ENCODE peak calls at places on chromosomes 4 and X, in six cellular contexts. One of them, this sample, is unnamed.

GRCh38 chrX:114611018-114611619 is 27.2 kb downstream of the HTR2C start:
- DNase-seq in SJSA1: no peak
- DNase-seq in cardiac muscle cell: peak
- DNase-seq in NCI-H510A: peak
- DNase-seq in neural progenitor cell: peak
- DNase-seq in COR-L47: peak
- DNase-seq in this sample: peak

GRCh38 chr4:124330045-124330444 is 382.5 kb downstream of the ANKRD50 start:
- DNase-seq in SJSA1: no peak
- DNase-seq in cardiac muscle cell: no peak
- DNase-seq in NCI-H510A: no peak
- DNase-seq in neural progenitor cell: no peak
- DNase-seq in COR-L47: no peak
- DNase-seq in this sample: no peak

GRCh38 chr4:144757969-144758368 is 112.0 kb downstream of the HHIP start:
- DNase-seq in SJSA1: no peak
- DNase-seq in cardiac muscle cell: no peak
- DNase-seq in NCI-H510A: no peak
- DNase-seq in neural progenitor cell: no peak
- DNase-seq in COR-L47: no peak
- DNase-seq in this sample: peak

GRCh38 chr4:53313510-53313909 is 52.4 kb downstream of the SCFD2 start:
- DNase-seq in SJSA1: no peak
- DNase-seq in cardiac muscle cell: peak
- DNase-seq in NCI-H510A: no peak
- DNase-seq in neural progenitor cell: peak
- DNase-seq in COR-L47: no peak
- DNase-seq in this sample: peak

GRCh38 chrX:106404512-106404911 is 207.3 kb upstream of the RADX start:
- DNase-seq in SJSA1: no peak
- DNase-seq in cardiac muscle cell: no peak
- DNase-seq in NCI-H510A: no peak
- DNase-seq in neural progenitor cell: no peak
- DNase-seq in COR-L47: no peak
- DNase-seq in this sample: peak

GRCh38 chr4:8537041-8537461 is 43.1 kb upstream of the GPR78 start:
- DNase-seq in SJSA1: peak
- DNase-seq in cardiac muscle cell: peak
- DNase-seq in NCI-H510A: no peak
- DNase-seq in neural progenitor cell: no peak
- DNase-seq in COR-L47: peak
- DNase-seq in this sample: peak

GRCh38 chr4:109801895-109802319 is at the start of gene CFI:
- DNase-seq in SJSA1: no peak
- DNase-seq in cardiac muscle cell: peak
- DNase-seq in NCI-H510A: no peak
- DNase-seq in neural progenitor cell: no peak
- DNase-seq in COR-L47: peak
- DNase-seq in this sample: peak

GRCh38 chr4:81913427-81913878 is 441.7 kb upstream of the RASGEF1B start:
- DNase-seq in SJSA1: peak
- DNase-seq in cardiac muscle cell: peak
- DNase-seq in NCI-H510A: no peak
- DNase-seq in neural progenitor cell: peak
- DNase-seq in COR-L47: peak
- DNase-seq in this sample: peak

GRCh38 chr4:73383452-73383851 is 20.6 kb upstream of the ALB start:
- DNase-seq in SJSA1: no peak
- DNase-seq in cardiac muscle cell: no peak
- DNase-seq in NCI-H510A: no peak
- DNase-seq in neural progenitor cell: no peak
- DNase-seq in COR-L47: no peak
- DNase-seq in this sample: no peak

GRCh38 chr4:26116057-26116456 is 202.0 kb downstream of the SMIM20 start:
- DNase-seq in SJSA1: no peak
- DNase-seq in cardiac muscle cell: no peak
- DNase-seq in NCI-H510A: no peak
- DNase-seq in neural progenitor cell: no peak
- DNase-seq in COR-L47: no peak
- DNase-seq in this sample: no peak

GRCh38 chr4:76960014-76960413 is 10.5 kb downstream of the SEPTIN11 start:
- DNase-seq in SJSA1: no peak
- DNase-seq in cardiac muscle cell: no peak
- DNase-seq in NCI-H510A: no peak
- DNase-seq in neural progenitor cell: no peak
- DNase-seq in COR-L47: no peak
- DNase-seq in this sample: no peak

GRCh38 chrX:154596290-154596929 is 11.5 kb downstream of the CTAG1A start:
- DNase-seq in SJSA1: no peak
- DNase-seq in cardiac muscle cell: peak
- DNase-seq in NCI-H510A: no peak
- DNase-seq in neural progenitor cell: peak
- DNase-seq in COR-L47: no peak
- DNase-seq in this sample: peak

GRCh38 chr4:152359208-152360044 is 176.5 kb downstream of the FBXW7 start:
- DNase-seq in SJSA1: no peak
- DNase-seq in cardiac muscle cell: no peak
- DNase-seq in NCI-H510A: no peak
- DNase-seq in neural progenitor cell: no peak
- DNase-seq in COR-L47: no peak
- DNase-seq in this sample: no peak

GRCh38 chr4:107931775-107932321 is 499 bp downstream of the CYP2U1 start:
- DNase-seq in SJSA1: no peak
- DNase-seq in cardiac muscle cell: no peak
- DNase-seq in NCI-H510A: no peak
- DNase-seq in neural progenitor cell: no peak
- DNase-seq in COR-L47: no peak
- DNase-seq in this sample: no peak

GRCh38 chr4:23856630-23857029 is 33.2 kb downstream of the PPARGC1A start:
- DNase-seq in SJSA1: no peak
- DNase-seq in cardiac muscle cell: peak
- DNase-seq in NCI-H510A: no peak
- DNase-seq in neural progenitor cell: no peak
- DNase-seq in COR-L47: no peak
- DNase-seq in this sample: no peak

GRCh38 chrX:115047181-115047580 is 29.8 kb upstream of the IL13RA2 start:
- DNase-seq in SJSA1: no peak
- DNase-seq in cardiac muscle cell: no peak
- DNase-seq in NCI-H510A: no peak
- DNase-seq in neural progenitor cell: no peak
- DNase-seq in COR-L47: no peak
- DNase-seq in this sample: no peak

GRCh38 chrX:12210196-12210815 is 72.0 kb downstream of the FRMPD4 start:
- DNase-seq in SJSA1: peak
- DNase-seq in cardiac muscle cell: peak
- DNase-seq in NCI-H510A: no peak
- DNase-seq in neural progenitor cell: no peak
- DNase-seq in COR-L47: no peak
- DNase-seq in this sample: peak

GRCh38 chr4:73409978-73410588 is 6.0 kb downstream of the ALB start:
- DNase-seq in SJSA1: no peak
- DNase-seq in cardiac muscle cell: no peak
- DNase-seq in NCI-H510A: no peak
- DNase-seq in neural progenitor cell: no peak
- DNase-seq in COR-L47: no peak
- DNase-seq in this sample: no peak

GRCh38 chrX:2967998-2968909 is 38.1 kb upstream of the ARSH start:
- DNase-seq in SJSA1: peak
- DNase-seq in cardiac muscle cell: peak
- DNase-seq in NCI-H510A: no peak
- DNase-seq in neural progenitor cell: peak
- DNase-seq in COR-L47: no peak
- DNase-seq in this sample: peak

GRCh38 chr4:164252286-164252685 is 501.6 kb upstream of the SMIM31 start:
- DNase-seq in SJSA1: peak
- DNase-seq in cardiac muscle cell: no peak
- DNase-seq in NCI-H510A: no peak
- DNase-seq in neural progenitor cell: peak
- DNase-seq in COR-L47: no peak
- DNase-seq in this sample: peak

GRCh38 chr4:70709551-70710080 is 12.1 kb upstream of the RUFY3 start:
- DNase-seq in SJSA1: no peak
- DNase-seq in cardiac muscle cell: no peak
- DNase-seq in NCI-H510A: peak
- DNase-seq in neural progenitor cell: peak
- DNase-seq in COR-L47: peak
- DNase-seq in this sample: no peak

GRCh38 chr4:145427991-145428390 is 53.7 kb upstream of the SMAD1 start:
- DNase-seq in SJSA1: no peak
- DNase-seq in cardiac muscle cell: no peak
- DNase-seq in NCI-H510A: no peak
- DNase-seq in neural progenitor cell: peak
- DNase-seq in COR-L47: no peak
- DNase-seq in this sample: no peak

GRCh38 chr4:169064281-169064680 is 54.2 kb upstream of the CBR4 start:
- DNase-seq in SJSA1: no peak
- DNase-seq in cardiac muscle cell: no peak
- DNase-seq in NCI-H510A: no peak
- DNase-seq in neural progenitor cell: no peak
- DNase-seq in COR-L47: no peak
- DNase-seq in this sample: peak

GRCh38 chr4:64250061-64250460 is 159.2 kb downstream of the TECRL start:
- DNase-seq in SJSA1: no peak
- DNase-seq in cardiac muscle cell: no peak
- DNase-seq in NCI-H510A: no peak
- DNase-seq in neural progenitor cell: no peak
- DNase-seq in COR-L47: no peak
- DNase-seq in this sample: no peak

GRCh38 chrX:129161108-129161507 is 362.2 kb downstream of the SMARCA1 start:
- DNase-seq in SJSA1: no peak
- DNase-seq in cardiac muscle cell: no peak
- DNase-seq in NCI-H510A: no peak
- DNase-seq in neural progenitor cell: no peak
- DNase-seq in COR-L47: no peak
- DNase-seq in this sample: no peak

GRCh38 chr4:80015407-80016189 is 57.4 kb downstream of the ANTXR2 start:
- DNase-seq in SJSA1: no peak
- DNase-seq in cardiac muscle cell: no peak
- DNase-seq in NCI-H510A: no peak
- DNase-seq in neural progenitor cell: no peak
- DNase-seq in COR-L47: no peak
- DNase-seq in this sample: no peak

GRCh38 chrX:54087661-54088060 is 43.4 kb upstream of the PHF8 start:
- DNase-seq in SJSA1: no peak
- DNase-seq in cardiac muscle cell: no peak
- DNase-seq in NCI-H510A: no peak
- DNase-seq in neural progenitor cell: no peak
- DNase-seq in COR-L47: no peak
- DNase-seq in this sample: no peak

GRCh38 chrX:123976671-123977316 is 15.3 kb downstream of the STAG2 start:
- DNase-seq in SJSA1: no peak
- DNase-seq in cardiac muscle cell: peak
- DNase-seq in NCI-H510A: no peak
- DNase-seq in neural progenitor cell: no peak
- DNase-seq in COR-L47: no peak
- DNase-seq in this sample: peak

GRCh38 chr4:31034550-31034949 is 314.4 kb downstream of the PCDH7 start:
- DNase-seq in SJSA1: no peak
- DNase-seq in cardiac muscle cell: no peak
- DNase-seq in NCI-H510A: no peak
- DNase-seq in neural progenitor cell: no peak
- DNase-seq in COR-L47: no peak
- DNase-seq in this sample: no peak

GRCh38 chr4:89410687-89411086 is 103.1 kb upstream of the GPRIN3 start:
- DNase-seq in SJSA1: no peak
- DNase-seq in cardiac muscle cell: peak
- DNase-seq in NCI-H510A: no peak
- DNase-seq in neural progenitor cell: peak
- DNase-seq in COR-L47: no peak
- DNase-seq in this sample: peak

GRCh38 chrX:108001218-108001814 is 19.1 kb upstream of the TEX13B start:
- DNase-seq in SJSA1: no peak
- DNase-seq in cardiac muscle cell: peak
- DNase-seq in NCI-H510A: peak
- DNase-seq in neural progenitor cell: peak
- DNase-seq in COR-L47: peak
- DNase-seq in this sample: peak

GRCh38 chr4:94934201-94934600 is 176.4 kb downstream of the BMPR1B start:
- DNase-seq in SJSA1: no peak
- DNase-seq in cardiac muscle cell: peak
- DNase-seq in NCI-H510A: no peak
- DNase-seq in neural progenitor cell: no peak
- DNase-seq in COR-L47: no peak
- DNase-seq in this sample: peak

This sample was measured in mammary epithelial cell.